ENCODE peak calls at places on chromosomes 11 and 22, in nine cellular contexts. Z is endothelial cell of umbilical vein, Q is mammary epithelial cell, D is astrocyte, O is PC-3, K is gastrocnemius medialis, R is DND-41, T is WERI-Rb-1, J is adrenal gland. V is an unnamed sample.

GRCh38 chr22:26906464-26906863 is 249.1 kb downstream of the MIAT start:
- DNase-seq in T (no peak), J (no peak), K (no peak), D (no peak), O (no peak), Z (no peak), R (no peak), Q (no peak), V (no peak)

GRCh38 chr11:124068711-124069110 is 27.6 kb upstream of the OR10G7 start:
- DNase-seq in R (no peak), O (no peak), Q (no peak), Z (no peak), T (no peak), J (no peak), D (no peak), K (no peak), V (no peak)

GRCh38 chr11:125123947-125124633 is 12.7 kb upstream of the TMEM218 start:
- DNase-seq in R (peak; percentile 46), D (peak; percentile 42), Q (peak; percentile 12), J (peak; percentile 84), K (peak; percentile 40), O (peak; percentile 88), Z (peak; percentile 46), T (peak; percentile 50), V (peak; percentile 71)

GRCh38 chr11:134358853-134359490 is 27.2 kb downstream of the GLB1L2 start:
- DNase-seq in Z (no peak), O (no peak), T (no peak), Q (no peak), R (no peak), D (no peak), K (no peak), J (no peak), V (peak; percentile 4)

GRCh38 chr11:113022267-113022666 is 61.0 kb downstream of the NCAM1 start:
- DNase-seq in O (no peak), K (no peak), R (no peak), T (no peak), Z (no peak), J (no peak), Q (no peak), D (peak; percentile 45), V (no peak)

GRCh38 chr22:41445171-41446056 is 1.2 kb downstream of the TOB2 start:
- DNase-seq in R (peak; percentile 40), Z (peak; percentile 41), J (peak; percentile 69), Q (peak; percentile 7), D (no peak), K (peak; percentile 19), T (peak; percentile 89), O (peak; percentile 43), V (no peak)

GRCh38 chr22:42717197-42717967 is 3.3 kb downstream of the A4GALT start:
- DNase-seq in K (no peak), O (no peak), J (no peak), R (peak; percentile 20), Z (no peak), Q (peak; percentile 11), D (no peak), T (peak; percentile 53), V (no peak)

GRCh38 chr11:89437317-89437716 is 53.9 kb downstream of the NOX4 start:
- DNase-seq in K (no peak), Q (no peak), T (no peak), Z (no peak), O (no peak), R (no peak), J (no peak), D (no peak), V (no peak)

GRCh38 chr11:20368441-20368840 is 4.9 kb downstream of the HTATIP2 start:
- DNase-seq in O (peak; percentile 77), Z (no peak), D (no peak), R (no peak), K (no peak), J (no peak), T (no peak), Q (peak; percentile 83), V (no peak)

GRCh38 chr11:64321533-64321932 is 3.6 kb downstream of the PRDX5 start:
- DNase-seq in T (no peak), Z (no peak), Q (peak; percentile 93), K (no peak), J (no peak), D (peak; percentile 68), R (no peak), O (peak; percentile 76), V (no peak)

GRCh38 chr11:88979641-88980040 is 86.1 kb downstream of the GRM5 start:
- DNase-seq in K (no peak), J (no peak), D (peak; percentile 86), Q (peak; percentile 1), O (peak; percentile 88), Z (no peak), T (no peak), R (no peak), V (no peak)

GRCh38 chr11:72352859-72353551 is 81.3 kb downstream of the CLPB start:
- DNase-seq in O (no peak), K (no peak), Q (peak; percentile 10), J (peak; percentile 89), T (peak; percentile 80), D (peak; percentile 54), R (no peak), Z (no peak), V (peak; percentile 91)

GRCh38 chr22:23404689-23405365 is 175.3 kb downstream of the IGLL1 start:
- DNase-seq in T (no peak), J (no peak), O (peak; percentile 31), R (peak; percentile 58), K (no peak), Q (no peak), D (no peak), Z (peak; percentile 11), V (no peak)

GRCh38 chr11:33721291-33721840 is 14.9 kb downstream of the CD59 start:
- DNase-seq in T (peak; percentile 37), Q (peak; percentile 77), J (no peak), Z (peak; percentile 91), R (no peak), D (peak; percentile 73), K (peak; percentile 75), O (peak; percentile 81), V (no peak)

GRCh38 chr22:50317178-50317577 is 9.6 kb downstream of the DENND6B start:
- DNase-seq in Q (no peak), J (no peak), O (no peak), T (no peak), K (no peak), R (no peak), D (no peak), Z (no peak), V (peak; percentile 16)

GRCh38 chr11:124602193-124602592 is 9.0 kb upstream of the PANX3 start:
- DNase-seq in T (no peak), J (no peak), Q (peak; percentile 43), Z (no peak), R (no peak), K (no peak), O (peak; percentile 92), D (peak; percentile 39), V (no peak)

GRCh38 chr11:13487661-13488030 is 8.2 kb downstream of the PTH start:
- DNase-seq in Z (peak; percentile 16), J (no peak), K (no peak), R (no peak), T (no peak), D (no peak), O (peak; percentile 29), Q (no peak), V (no peak)

GRCh38 chr11:124285610-124286344 is 28.0 kb downstream of the OR8D1 start:
- DNase-seq in T (no peak), D (peak; percentile 84), R (no peak), Q (peak; percentile 70), J (no peak), K (no peak), Z (peak; percentile 73), O (peak; percentile 70), V (no peak)

DNA sequence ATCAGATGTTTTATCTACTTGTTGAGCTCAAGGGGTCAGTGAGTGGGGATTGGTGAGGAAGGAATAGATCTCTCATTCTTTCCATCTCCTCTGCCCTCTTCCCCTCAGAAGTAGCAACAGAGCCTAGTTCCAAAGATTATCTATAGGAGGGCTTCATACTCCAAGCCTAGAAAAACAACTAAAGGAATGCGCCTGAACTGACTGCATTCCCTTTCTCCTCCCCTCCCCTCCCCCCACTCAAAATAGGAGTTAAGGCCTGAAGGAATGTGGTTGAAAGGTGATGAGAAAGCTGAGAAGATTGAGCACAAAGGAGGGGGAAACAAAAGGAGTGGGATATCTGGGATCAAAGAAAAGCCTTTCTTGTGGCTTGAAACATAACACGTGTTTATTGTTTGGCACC is 10.5 kb downstream of the EMSY start:
- DNase-seq in D (peak; percentile 35), Q (no peak), Z (peak; percentile 12), O (no peak), K (no peak), J (no peak), T (no peak), R (no peak), V (no peak)
- H3K4me3 ChIP-seq in D (no peak overlapping the region), Q (no peak overlapping the region), Z (no peak overlapping the region), O (no peak overlapping the region), K (no peak overlapping the region), J (no peak overlapping the region), T (no peak overlapping the region), R (no peak overlapping the region), V (no peak overlapping the region)

DNA sequence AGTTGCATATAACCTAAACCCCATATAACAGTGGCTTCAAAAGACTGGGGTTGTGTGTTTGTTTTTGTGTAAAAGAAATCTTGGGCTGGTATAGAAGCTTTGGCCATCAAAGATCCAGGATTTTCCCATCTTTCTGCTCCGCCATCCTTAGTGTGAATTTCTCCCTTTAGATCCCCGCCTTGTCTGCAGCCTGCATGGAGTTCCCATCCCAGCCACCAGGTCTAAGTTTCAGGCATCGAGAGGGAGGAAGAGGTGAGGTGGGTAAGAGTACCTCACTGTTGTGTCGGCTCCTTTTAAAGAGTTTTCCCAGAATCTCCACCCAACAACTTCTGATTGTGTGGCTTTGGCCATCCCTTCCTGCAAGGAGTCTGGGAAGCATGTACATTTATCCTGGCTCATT is 195.5 kb upstream of the SORL1-AS1 start:
- DNase-seq in T (no peak), J (no peak), R (no peak), O (no peak), D (no peak), K (no peak), Z (no peak), Q (no peak), V (no peak)
- TF ChIP-seq CTCF in T (no peak), J (no peak), R (no peak), O (no peak), D (no peak), K (no peak), Z (no peak), Q (peak; percentile 19), V (peak; percentile 26)

GRCh38 chr22:25407226-25407858 is 157.1 kb upstream of the GRK3 start:
- DNase-seq in J (no peak), D (no peak), T (no peak), Q (no peak), K (no peak), O (no peak), Z (no peak), R (no peak), V (no peak)
- H3K36me3 ChIP-seq in J (no peaks in the 10 kb centered on the region), D (no peaks in the 10 kb centered on the region), T (peaks cover 9% of the 10 kb centered on the region), Q (no peaks in the 10 kb centered on the region), K (no peaks in the 10 kb centered on the region), O (no peaks in the 10 kb centered on the region), Z (no peaks in the 10 kb centered on the region), R (no peaks in the 10 kb centered on the region), V (no peaks in the 10 kb centered on the region)

DNA sequence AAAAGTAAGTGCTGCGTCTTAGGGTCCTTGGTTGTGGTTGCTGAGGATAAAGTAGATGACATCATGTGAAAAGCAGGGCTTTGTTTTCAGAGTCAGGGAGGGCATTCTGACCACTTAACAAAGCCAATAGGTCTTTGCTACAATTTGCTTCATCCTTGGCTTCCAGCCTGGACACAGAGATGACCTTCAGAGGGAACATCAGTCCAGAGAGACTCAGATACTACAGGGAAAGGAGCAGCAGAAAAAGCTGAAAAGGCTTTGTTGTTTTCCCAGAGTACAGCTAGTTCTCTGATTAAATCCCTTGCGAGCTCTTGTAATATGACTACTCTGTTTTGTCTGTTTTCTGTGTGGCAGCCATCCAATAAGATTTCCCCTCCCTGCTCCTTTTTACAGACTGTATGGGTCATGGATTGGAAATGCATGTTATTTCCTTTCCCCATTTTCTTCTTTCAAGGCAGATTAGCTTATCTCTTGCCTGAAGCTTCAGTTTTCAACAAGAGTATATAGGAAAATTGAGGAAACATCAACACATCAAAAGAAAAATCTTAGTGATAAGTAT is 31.9 kb downstream of the ATG13 start:
- DNase-seq in J (peak; percentile 93), Q (peak; percentile 65), T (no peak), Z (peak; percentile 98), O (peak; percentile 55), K (peak; percentile 69), R (no peak), D (peak; percentile 95), V (no peak)
- H3K4me3 ChIP-seq in J (no peak overlapping the region), Q (no peak overlapping the region), T (no peak overlapping the region), Z (peak overlapping the region; percentile 51), O (no peak overlapping the region), K (no peak overlapping the region), R (no peak overlapping the region), D (peak overlapping the region; percentile 30), V (no peak overlapping the region)